ENCODE peak calls at places on chromosome 14, in four cellular contexts. W is MM.1S, M is transverse colon, N is GM12865. S is an unnamed sample.

GRCh38 chr14:71022015-71022919 is 115.0 kb downstream of the PCNX1 start:
- DNase-seq in M (no peak), N (no peak), W (no peak), S (no peak)

GRCh38 chr14:67359319-67359774 is 257 bp downstream of the ATP6V1D start:
- DNase-seq in M (peak), N (no peak), W (no peak), S (peak)

GRCh38 chr14:41362134-41362533 is 244.5 kb upstream of the LRFN5 start:
- DNase-seq in N (no peak), W (no peak), M (no peak), S (peak)

GRCh38 chr14:89304972-89305703 is 111.9 kb downstream of the FOXN3 start:
- DNase-seq in M (peak), N (peak), W (peak), S (peak)

GRCh38 chr14:54597795-54598443 is 31.0 kb downstream of the SAMD4A start:
- DNase-seq in N (no peak), W (no peak), M (no peak), S (no peak)

GRCh38 chr14:100861937-100862247 is 36.0 kb downstream of the MEG3 start:
- DNase-seq in W (no peak), N (no peak), M (no peak), S (no peak)

GRCh38 chr14:92641306-92641705 is 107.1 kb downstream of the LGMN start:
- DNase-seq in W (no peak), N (no peak), M (no peak), S (no peak)

GRCh38 chr14:74927225-74927624 is 4.2 kb upstream of the RPS6KL1 start:
- DNase-seq in N (no peak), M (no peak), W (no peak), S (no peak)

GRCh38 chr14:91041450-91041849 is 19.0 kb downstream of the RPS6KA5 start:
- DNase-seq in W (peak), N (no peak), M (no peak), S (no peak)

GRCh38 chr14:39431416-39432178 is 636 bp downstream of the FBXO33 start:
- DNase-seq in W (peak), N (peak), M (peak), S (peak)

GRCh38 chr14:91095178-91095577 is 18.7 kb upstream of the DGLUCY start:
- DNase-seq in N (no peak), W (no peak), M (no peak), S (no peak)

GRCh38 chr14:105139212-105139825 is 29.3 kb downstream of the JAG2 start:
- DNase-seq in M (no peak), N (no peak), W (no peak), S (no peak)

GRCh38 chr14:39859314-39859713 is 427.1 kb upstream of the FBXO33 start:
- DNase-seq in N (no peak), W (no peak), M (no peak), S (no peak)

GRCh38 chr14:67480011-67480410 is 8.5 kb downstream of the TMEM229B start:
- DNase-seq in M (no peak), W (no peak), N (no peak), S (no peak)

GRCh38 chr14:75430106-75430505 is 2.3 kb downstream of the JDP2 start:
- DNase-seq in W (no peak), M (no peak), N (no peak), S (peak)

GRCh38 chr14:105023144-105023543 is 2.3 kb upstream of the CDCA4 start:
- DNase-seq in M (no peak), N (no peak), W (no peak), S (peak)

GRCh38 chr14:69055125-69055524 is 76.0 kb upstream of the ACTN1 start:
- DNase-seq in N (no peak), W (no peak), M (no peak), S (peak)

GRCh38 chr14:104873380-104874055 is 8.4 kb downstream of the CEP170B start:
- DNase-seq in N (no peak), W (no peak), M (no peak), S (no peak)

GRCh38 chr14:54025661-54026060 is 69.0 kb upstream of the BMP4 start:
- DNase-seq in W (no peak), N (peak), M (no peak), S (peak)

GRCh38 chr14:96741151-96741977 is 55.8 kb upstream of the VRK1 start:
- DNase-seq in N (peak), M (peak), W (peak), S (peak)

GRCh38 chr14:50599700-50600444 is 39.9 kb downstream of the ATL1 start:
- DNase-seq in M (no peak), N (peak), W (peak), S (peak)

GRCh38 chr14:64572721-64573508 is 23.2 kb downstream of the PPP1R36 start:
- DNase-seq in N (no peak), W (no peak), M (no peak), S (no peak)

GRCh38 chr14:63435838-63436237 is 107.3 kb downstream of the PPP2R5E start:
- DNase-seq in M (peak), N (peak), W (no peak), S (peak)

GRCh38 chr14:26017270-26017669 is 580.6 kb downstream of the NOVA1 start:
- DNase-seq in W (no peak), M (no peak), N (no peak), S (no peak)

GRCh38 chr14:90579088-90579487 is 182.3 kb downstream of the CALM1 start:
- DNase-seq in M (no peak), N (no peak), W (no peak), S (no peak)

GRCh38 chr14:98069712-98070133 is 1202.3 kb downstream of the BCL11B start:
- DNase-seq in N (no peak), M (no peak), W (no peak), S (no peak)

GRCh38 chr14:53741379-53742225 is 215.0 kb downstream of the BMP4 start:
- DNase-seq in M (no peak), N (no peak), W (no peak), S (no peak)

GRCh38 chr14:85534435-85534834 is 4.5 kb downstream of the FLRT2 start:
- DNase-seq in M (no peak), W (no peak), N (no peak), S (peak)

GRCh38 chr14:35879654-35880249 is 53.6 kb downstream of the BRMS1L start:
- DNase-seq in W (no peak), N (peak), M (no peak), S (peak)

GRCh38 chr14:99938376-99938775 is 126.8 kb upstream of the EVL start:
- DNase-seq in M (no peak), W (no peak), N (no peak), S (no peak)

GRCh38 chr14:75794615-75795038 is 133.6 kb downstream of the TTLL5 start:
- DNase-seq in W (no peak), N (no peak), M (no peak), S (peak)

GRCh38 chr14:78946949-78947348 is 776.8 kb downstream of the NRXN3 start:
- DNase-seq in W (no peak), M (no peak), N (no peak), S (no peak)

GRCh38 chr14:61102549-61103466 is 121.8 kb downstream of the SLC38A6 start:
- DNase-seq in W (no peak), M (no peak), N (peak), S (no peak)

GRCh38 chr14:61106627-61107147 is 125.6 kb downstream of the SLC38A6 start:
- DNase-seq in W (no peak), N (peak), M (no peak), S (no peak)

GRCh38 chr14:61101803-61102548 is 120.9 kb downstream of the SLC38A6 start:
- DNase-seq in M (no peak), N (peak), W (no peak), S (peak)

GRCh38 chr14:61104358-61104757 is 123.3 kb downstream of the SLC38A6 start:
- DNase-seq in M (no peak), N (peak), W (no peak), S (no peak)

DNA sequence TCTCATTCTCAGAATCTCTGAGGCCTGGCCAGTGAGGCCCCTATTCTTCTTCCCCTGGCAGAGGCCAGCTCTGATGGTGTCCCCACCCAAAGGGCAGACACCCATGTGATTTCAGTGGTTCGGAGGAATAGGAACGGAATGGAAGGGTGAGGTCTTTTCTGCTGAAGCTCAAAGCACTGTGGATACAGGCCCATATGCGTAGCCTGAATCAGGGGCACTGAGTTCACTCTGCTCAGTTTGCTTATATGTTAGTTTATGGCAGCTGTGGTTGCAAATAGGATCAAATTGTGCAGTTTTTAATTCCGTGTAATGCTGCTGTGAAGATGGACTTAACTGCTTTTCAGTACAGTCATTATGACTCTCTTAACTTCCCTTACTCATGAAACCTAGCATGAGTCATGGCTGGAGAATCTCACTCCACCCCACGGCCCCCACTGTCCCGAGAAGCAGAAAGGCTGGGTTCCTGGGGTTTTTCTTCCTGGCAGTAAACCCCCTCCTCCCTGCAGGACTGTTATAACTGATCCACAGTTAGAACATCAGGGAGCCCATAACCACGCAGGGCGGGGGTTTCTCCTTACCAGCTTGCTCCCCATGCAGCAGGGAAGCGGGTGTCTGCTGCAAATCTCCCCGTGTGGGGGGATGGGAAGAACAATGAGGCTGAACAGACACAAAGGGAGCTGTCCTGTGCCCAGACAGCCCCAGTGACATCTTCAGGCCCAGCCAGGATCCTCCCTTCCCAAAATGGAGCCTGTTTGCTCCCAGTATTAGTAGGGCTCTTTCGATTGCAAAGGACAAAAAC is 122.7 kb downstream of the SLC38A6 start:
- DNase-seq in M (peak), N (peak), W (no peak), S (peak)
- H3K4me3 ChIP-seq in M (no peak), N (peak), W (no peak), S (no peak)

GRCh38 chr14:83251402-83251801 is 1717.7 kb upstream of the SEL1L start:
- DNase-seq in W (no peak), N (no peak), M (no peak), S (no peak)
- TF ChIP-seq CTCF in W (no peak), N (no peak), M (no peak), S (no peak)

GRCh38 chr14:32186248-32186647 is 15.6 kb upstream of the RNU6-7 start:
- DNase-seq in N (peak), M (no peak), W (peak), S (no peak)

GRCh38 chr14:32185097-32185496 is 16.7 kb upstream of the RNU6-7 start:
- DNase-seq in W (no peak), M (no peak), N (no peak), S (no peak)

DNA sequence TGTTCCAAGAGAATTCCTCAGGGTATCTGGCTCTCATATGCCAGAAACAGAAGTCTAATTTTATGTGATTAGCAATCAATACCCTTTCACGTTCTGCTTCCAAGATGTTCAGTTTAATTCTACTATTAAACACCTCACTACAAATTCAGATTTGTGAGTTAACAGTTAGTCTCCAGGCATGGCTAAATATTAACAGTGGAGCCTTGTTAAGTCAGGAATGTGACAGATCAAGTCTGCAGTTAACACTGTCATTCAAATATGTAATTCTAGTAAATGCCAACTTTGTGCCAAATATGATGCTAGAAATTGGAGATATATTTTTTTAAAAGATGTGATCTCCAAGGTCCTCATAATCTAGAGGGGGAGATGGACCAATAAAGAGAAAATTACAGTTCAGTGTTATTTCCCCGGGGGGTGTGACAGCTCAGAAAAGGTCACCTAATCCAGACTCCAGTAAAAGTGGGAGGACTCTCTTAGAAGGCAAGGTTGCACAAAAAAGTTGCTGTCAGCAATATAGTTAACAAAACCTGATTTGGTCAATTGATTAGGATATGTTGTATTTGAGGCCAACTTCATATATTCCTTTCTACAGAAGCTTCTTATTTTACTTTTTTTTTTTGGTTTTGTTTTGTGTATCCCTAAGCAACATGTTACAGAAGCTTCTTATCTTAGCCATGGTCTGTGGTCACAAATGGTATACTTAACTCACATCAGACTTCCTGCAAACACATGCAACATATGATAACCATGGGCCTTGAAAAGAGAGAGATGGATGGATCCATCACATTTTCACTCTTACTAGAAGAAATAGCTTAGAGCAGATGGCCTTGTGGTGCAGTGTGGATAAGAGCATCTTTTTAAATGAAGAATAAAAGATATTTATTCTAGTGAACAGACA is 18.4 kb upstream of the RNU6-7 start:
- DNase-seq in N (no peak), M (no peak), W (no peak), S (no peak)
- H3K4me3 ChIP-seq in N (no peak), M (no peak), W (no peak), S (no peak)

GRCh38 chr14:77026930-77027537 is 1.5 kb downstream of the IRF2BPL start:
- DNase-seq in W (no peak), N (peak), M (no peak), S (peak)
- TF ChIP-seq CTCF in W (no peak), N (no peak), M (no peak), S (no peak)